ENCODE peak calls at places on chromosomes 2 and 18, in eight cellular contexts. N is lower lobe of right lung, T is H9, F is esophagus squamous epithelium, B is pancreas, U is cardiac muscle cell, G is GM23338, H is transverse colon. I is an unnamed sample.

GRCh38 chr2:210002158-210003157 is at the start of gene RPE:
- DNase-seq in F (peak), N (peak), B (peak), U (peak), H (peak), G (peak), T (peak), I (peak)

GRCh38 chr2:168348076-168348475 is 100.7 kb upstream of the STK39 start:
- DNase-seq in H (peak), G (peak), N (no peak), B (no peak), U (peak), T (peak), F (no peak), I (no peak)

GRCh38 chr18:8960740-8961657 is 141.5 kb upstream of the NDUFV2 start:
- DNase-seq in N (no peak), F (no peak), G (no peak), B (no peak), T (no peak), H (no peak), U (no peak), I (no peak)

GRCh38 chr2:223995569-223995968 is 38.3 kb downstream of the MRPL44 start:
- DNase-seq in F (no peak), N (no peak), G (no peak), T (no peak), B (no peak), H (no peak), U (no peak), I (no peak)

GRCh38 chr2:46042207-46042637 is 255.0 kb upstream of the EPAS1 start:
- DNase-seq in F (no peak), G (peak), U (no peak), H (no peak), T (no peak), B (peak), N (no peak), I (no peak)

GRCh38 chr2:1907283-1907682 is 163.0 kb upstream of the PXDN start:
- DNase-seq in T (no peak), N (no peak), B (no peak), H (no peak), F (no peak), U (no peak), G (no peak), I (no peak)

GRCh38 chr2:118604831-118605230 is 242.6 kb downstream of the EN1 start:
- DNase-seq in T (no peak), G (no peak), F (no peak), B (peak), N (no peak), U (peak), H (no peak), I (no peak)

GRCh38 chr2:28452534-28453081 is 43.3 kb upstream of the PLB1 start:
- DNase-seq in H (peak), T (peak), G (peak), U (peak), N (peak), B (peak), F (no peak), I (peak)

GRCh38 chr2:30705711-30706533 is 101.3 kb downstream of the CAPN13 start:
- DNase-seq in B (no peak), N (no peak), H (no peak), U (no peak), G (no peak), T (no peak), F (no peak), I (no peak)

GRCh38 chr18:68666316-68666715 is 48.6 kb downstream of the TMX3 start:
- DNase-seq in U (no peak), G (no peak), H (no peak), N (no peak), T (no peak), F (no peak), B (no peak), I (no peak)

GRCh38 chr2:86283461-86284030 is 53.9 kb downstream of the REEP1 start:
- DNase-seq in N (no peak), G (no peak), T (no peak), F (no peak), H (no peak), B (no peak), U (no peak), I (no peak)

GRCh38 chr18:26458526-26459232 is 89.7 kb downstream of the KCTD1 start:
- DNase-seq in B (no peak), N (no peak), U (no peak), H (no peak), G (no peak), F (no peak), T (no peak), I (no peak)

GRCh38 chr2:43941359-43941758 is 54.4 kb downstream of the LRPPRC start:
- DNase-seq in G (no peak), B (no peak), N (no peak), T (no peak), F (no peak), U (no peak), H (no peak), I (no peak)

GRCh38 chr2:150469706-150470105 is 17.8 kb downstream of the RND3 start:
- DNase-seq in F (no peak), H (no peak), B (no peak), G (no peak), U (no peak), T (no peak), N (no peak), I (no peak)

GRCh38 chr2:150465703-150466569 is 21.5 kb downstream of the RND3 start:
- DNase-seq in F (no peak), T (no peak), N (no peak), G (no peak), U (no peak), H (no peak), B (no peak), I (no peak)

GRCh38 chr2:150468350-150468960 is 19.0 kb downstream of the RND3 start:
- DNase-seq in H (no peak), G (no peak), U (no peak), N (no peak), T (no peak), B (no peak), F (no peak), I (no peak)

GRCh38 chr2:150467641-150467963 is 19.9 kb downstream of the RND3 start:
- DNase-seq in H (no peak), G (no peak), T (no peak), U (no peak), B (no peak), F (no peak), N (no peak), I (no peak)

GRCh38 chr2:150466770-150467640 is 20.5 kb downstream of the RND3 start:
- DNase-seq in F (no peak), H (no peak), B (no peak), T (no peak), N (no peak), U (no peak), G (no peak), I (no peak)
- H3K27ac ChIP-seq in F (peak), H (peak), B (no peak), T (no peak), N (no peak), U (no peak), G (peak), I (no peak)

GRCh38 chr18:702957-703659 is 9.3 kb downstream of the ENOSF1 start:
- DNase-seq in B (no peak), N (no peak), U (no peak), F (no peak), H (no peak), T (no peak), G (no peak), I (no peak)
- H3K27ac ChIP-seq in B (peak), N (no peak), U (peak), F (peak), H (peak), T (no peak), G (no peak), I (no peak)

DNA sequence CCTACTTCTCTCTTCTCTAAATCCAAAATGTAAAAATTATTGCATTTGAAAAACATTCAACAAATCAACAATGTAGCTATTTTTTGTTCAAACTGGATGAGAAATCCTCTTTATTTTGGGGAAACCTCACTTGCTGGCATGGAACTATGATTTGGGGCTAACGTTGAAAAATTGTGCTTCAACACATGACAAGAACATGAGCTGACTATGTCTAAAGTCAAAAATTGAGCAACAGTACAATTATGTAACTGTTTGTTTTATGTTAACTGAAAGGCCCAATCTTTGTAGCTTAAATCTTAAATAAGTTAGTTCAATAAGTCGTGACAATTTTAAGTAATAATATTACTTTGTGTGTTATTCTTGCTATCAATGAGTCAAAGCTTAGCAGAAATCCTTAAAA is 67.3 kb downstream of the TMEFF2 start:
- DNase-seq in F (no peak), B (no peak), H (no peak), G (no peak), T (no peak), U (no peak), N (no peak), I (no peak)
- H3K27ac ChIP-seq in F (no peak), B (no peak), H (no peak), G (no peak), T (no peak), U (no peak), N (no peak), I (no peak)

GRCh38 chr2:205367536-205367935 is 314.8 kb upstream of the NRP2 start:
- DNase-seq in B (no peak), H (no peak), F (no peak), N (no peak), T (no peak), G (no peak), U (no peak), I (no peak)
- H3K27ac ChIP-seq in B (no peak), H (no peak), F (no peak), N (no peak), T (no peak), G (no peak), U (no peak), I (no peak)

GRCh38 chr2:54706622-54707021 is 16.8 kb upstream of the EML6 start:
- DNase-seq in T (no peak), N (no peak), G (no peak), F (no peak), H (no peak), B (no peak), U (no peak), I (no peak)

GRCh38 chr2:54710216-54710615 is 13.2 kb upstream of the EML6 start:
- DNase-seq in G (no peak), H (no peak), N (no peak), B (no peak), F (no peak), U (no peak), T (no peak), I (no peak)

GRCh38 chr2:54712516-54712915 is 10.9 kb upstream of the EML6 start:
- DNase-seq in F (no peak), U (no peak), N (no peak), T (no peak), H (no peak), B (no peak), G (no peak), I (no peak)

GRCh38 chr2:54709341-54709809 is 14.1 kb upstream of the EML6 start:
- DNase-seq in T (peak), B (peak), F (no peak), G (peak), N (peak), H (peak), U (no peak), I (no peak)

DNA sequence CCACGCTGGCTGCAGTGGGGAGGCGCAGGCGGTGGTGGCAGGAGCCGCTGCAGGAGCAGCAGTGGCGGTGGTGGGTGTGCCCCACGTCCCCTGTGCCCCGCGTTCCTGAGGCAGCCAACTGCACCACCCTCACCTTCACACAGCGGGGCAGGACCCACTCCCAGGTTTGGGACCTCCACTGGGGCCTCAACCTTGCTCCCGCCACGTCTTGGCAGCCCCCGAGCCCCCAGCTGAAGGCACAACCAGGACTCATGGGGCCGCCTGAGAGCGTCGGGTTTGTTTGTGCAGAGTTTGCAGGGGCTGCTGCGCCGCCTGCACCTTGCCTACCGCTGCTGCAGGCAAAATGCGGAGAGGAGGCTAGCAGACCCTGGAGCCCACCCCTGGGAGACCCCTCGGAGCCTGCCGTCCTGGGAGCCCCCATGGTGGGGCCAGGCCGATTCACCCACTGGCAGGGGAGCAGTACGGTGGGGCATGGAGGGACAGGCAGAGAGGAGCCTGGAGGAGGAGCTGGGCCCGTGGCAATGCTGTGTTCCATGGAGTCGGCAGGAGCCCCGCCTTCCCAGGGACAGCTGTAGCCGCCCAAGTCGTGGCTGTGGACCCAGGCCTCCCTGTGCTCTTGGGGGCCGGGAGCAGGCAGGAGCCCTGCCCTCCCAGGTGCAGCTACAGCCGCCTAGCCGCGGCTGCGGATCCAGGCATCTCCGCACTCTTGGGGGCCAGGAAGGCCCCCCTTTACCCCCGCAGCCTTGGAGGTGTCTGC is 14.7 kb upstream of the EML6 start:
- DNase-seq in B (peak), U (no peak), F (no peak), G (peak), T (peak), N (peak), H (peak), I (no peak)
- H3K27ac ChIP-seq in B (peak), U (no peak), F (peak), G (no peak), T (no peak), N (peak), H (peak), I (no peak)

GRCh38 chr2:128261245-128262128 is 57.2 kb downstream of the HS6ST1 start:
- DNase-seq in G (no peak), N (no peak), F (no peak), B (no peak), U (no peak), T (peak), H (no peak), I (no peak)
- H3K27ac ChIP-seq in G (peak), N (no peak), F (peak), B (no peak), U (no peak), T (no peak), H (peak), I (peak)

GRCh38 chr2:232490221-232491138 is 2.8 kb upstream of the ECEL1 start:
- DNase-seq in F (no peak), N (peak), G (no peak), U (no peak), T (peak), B (no peak), H (no peak), I (no peak)
- H3K27ac ChIP-seq in F (no peak), N (no peak), G (no peak), U (no peak), T (no peak), B (no peak), H (no peak), I (no peak)

GRCh38 chr2:239903803-239904202 is 121.3 kb downstream of the NDUFA10 start:
- DNase-seq in T (peak), N (no peak), F (no peak), B (no peak), H (no peak), U (no peak), G (no peak), I (no peak)

GRCh38 chr2:239904496-239904895 is 120.6 kb downstream of the NDUFA10 start:
- DNase-seq in H (no peak), T (no peak), B (no peak), F (no peak), N (no peak), G (no peak), U (no peak), I (no peak)

GRCh38 chr2:239903210-239903609 is 121.9 kb downstream of the NDUFA10 start:
- DNase-seq in H (no peak), F (no peak), U (no peak), N (no peak), T (peak), B (no peak), G (no peak), I (no peak)

GRCh38 chr2:239905884-239906654 is 119.1 kb downstream of the NDUFA10 start:
- DNase-seq in H (no peak), N (no peak), B (no peak), T (peak), G (no peak), U (no peak), F (no peak), I (no peak)

DNA sequence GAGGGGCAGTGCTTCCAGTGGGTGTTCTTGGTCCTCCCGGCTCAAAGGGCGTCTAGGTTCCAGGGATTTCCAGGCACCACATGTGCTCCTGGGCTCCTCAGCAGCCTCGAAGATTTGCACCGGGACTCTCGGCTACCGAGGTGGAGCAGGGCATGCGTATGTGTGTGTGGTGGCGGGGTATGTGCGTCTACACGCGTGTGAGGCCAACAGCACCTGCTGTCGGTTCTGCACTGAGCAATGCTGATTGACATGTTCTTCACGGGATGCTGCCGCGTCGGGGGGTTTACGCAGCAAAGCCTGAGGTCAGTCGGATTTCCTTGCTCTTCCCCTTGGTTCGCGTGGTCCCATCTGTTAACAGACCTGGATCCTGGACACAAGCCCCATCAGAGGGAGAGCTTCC is 119.8 kb downstream of the NDUFA10 start:
- DNase-seq in G (no peak), T (peak), F (no peak), N (no peak), B (no peak), U (no peak), H (no peak), I (no peak)
- H3K27ac ChIP-seq in G (no peak), T (no peak), F (no peak), N (no peak), B (no peak), U (no peak), H (no peak), I (no peak)

GRCh38 chr2:222738759-222739292 is 67.4 kb downstream of the MOGAT1 start:
- DNase-seq in T (no peak), N (no peak), U (no peak), H (peak), G (no peak), B (no peak), F (no peak), I (no peak)
- H3K27ac ChIP-seq in T (no peak), N (no peak), U (no peak), H (no peak), G (peak), B (no peak), F (no peak), I (no peak)

GRCh38 chr2:109498906-109499305 is 114.9 kb downstream of the SEPTIN10 start:
- DNase-seq in H (no peak), T (no peak), F (no peak), N (no peak), U (no peak), G (no peak), B (no peak), I (no peak)

GRCh38 chr2:109500910-109501309 is 112.9 kb downstream of the SEPTIN10 start:
- DNase-seq in N (no peak), T (no peak), G (no peak), U (no peak), H (no peak), F (no peak), B (no peak), I (no peak)

GRCh38 chr2:109497911-109498870 is 115.6 kb downstream of the SEPTIN10 start:
- DNase-seq in N (no peak), U (no peak), H (no peak), T (no peak), B (no peak), F (no peak), G (no peak), I (no peak)

GRCh38 chr2:109501461-109501860 is 112.3 kb downstream of the SEPTIN10 start:
- DNase-seq in U (no peak), T (no peak), F (no peak), N (no peak), H (no peak), G (no peak), B (no peak), I (no peak)

GRCh38 chr2:109499549-109499948 is 114.2 kb downstream of the SEPTIN10 start:
- DNase-seq in U (no peak), F (no peak), H (peak), N (no peak), B (no peak), G (no peak), T (no peak), I (no peak)
- H3K27ac ChIP-seq in U (no peak), F (no peak), H (peak), N (no peak), B (no peak), G (no peak), T (no peak), I (no peak)